ENCODE peak calls at places on chromosome 18, in six cellular contexts. One of them, this sample, is unnamed. For H3K36me3, the result is how much of the 10 kb centered on the place peaks cover.

GRCh38 chr18:79169958-79170555 is 100.9 kb downstream of the ATP9B start:
- DNase-seq in neural progenitor cell: no peak
- DNase-seq in ascending aorta: no peak
- DNase-seq in lower lobe of right lung: no peak
- DNase-seq in kidney epithelial cell: no peak
- DNase-seq in tibial nerve: no peak
- DNase-seq in this sample: no peak

GRCh38 chr18:76449110-76449453 is 46.0 kb downstream of the ZNF516 start:
- DNase-seq in lower lobe of right lung: peak
- DNase-seq in neural progenitor cell: no peak
- DNase-seq in ascending aorta: peak
- DNase-seq in tibial nerve: no peak
- DNase-seq in kidney epithelial cell: no peak
- DNase-seq in this sample: no peak

GRCh38 chr18:23932385-23933067 is 82.0 kb upstream of the TTC39C start:
- DNase-seq in ascending aorta: no peak
- DNase-seq in lower lobe of right lung: no peak
- DNase-seq in tibial nerve: no peak
- DNase-seq in neural progenitor cell: no peak
- DNase-seq in kidney epithelial cell: no peak
- DNase-seq in this sample: no peak

GRCh38 chr18:23833714-23834113 is 144.5 kb downstream of the LAMA3 start:
- DNase-seq in kidney epithelial cell: no peak
- DNase-seq in lower lobe of right lung: no peak
- DNase-seq in neural progenitor cell: no peak
- DNase-seq in ascending aorta: no peak
- DNase-seq in tibial nerve: no peak
- DNase-seq in this sample: no peak

GRCh38 chr18:36186461-36187137 is 698 bp upstream of the MOCOS start:
- DNase-seq in kidney epithelial cell: no peak
- DNase-seq in lower lobe of right lung: peak
- DNase-seq in neural progenitor cell: peak
- DNase-seq in tibial nerve: no peak
- DNase-seq in ascending aorta: peak
- DNase-seq in this sample: no peak

GRCh38 chr18:58796205-58796604 is 68.5 kb upstream of the ZNF532 start:
- DNase-seq in tibial nerve: no peak
- DNase-seq in ascending aorta: no peak
- DNase-seq in kidney epithelial cell: no peak
- DNase-seq in neural progenitor cell: no peak
- DNase-seq in lower lobe of right lung: no peak
- DNase-seq in this sample: no peak

GRCh38 chr18:48359626-48360025 is 49.6 kb downstream of the ZBTB7C start:
- DNase-seq in lower lobe of right lung: no peak
- DNase-seq in tibial nerve: no peak
- DNase-seq in kidney epithelial cell: no peak
- DNase-seq in neural progenitor cell: no peak
- DNase-seq in ascending aorta: no peak
- DNase-seq in this sample: no peak

GRCh38 chr18:10757349-10757748 is 231.5 kb downstream of the NAPG start:
- DNase-seq in kidney epithelial cell: no peak
- DNase-seq in lower lobe of right lung: no peak
- DNase-seq in ascending aorta: no peak
- DNase-seq in neural progenitor cell: no peak
- DNase-seq in tibial nerve: no peak
- DNase-seq in this sample: no peak

GRCh38 chr18:3970929-3971328 is 484.2 kb downstream of the DLGAP1 start:
- DNase-seq in ascending aorta: no peak
- DNase-seq in lower lobe of right lung: no peak
- DNase-seq in neural progenitor cell: no peak
- DNase-seq in tibial nerve: no peak
- DNase-seq in kidney epithelial cell: no peak
- DNase-seq in this sample: no peak

GRCh38 chr18:2961828-2962227 is 51.1 kb downstream of the LPIN2 start:
- DNase-seq in neural progenitor cell: no peak
- DNase-seq in tibial nerve: no peak
- DNase-seq in kidney epithelial cell: no peak
- DNase-seq in lower lobe of right lung: no peak
- DNase-seq in ascending aorta: no peak
- DNase-seq in this sample: no peak

GRCh38 chr18:62258093-62258492 is 67.0 kb upstream of the TNFRSF11A start:
- DNase-seq in neural progenitor cell: no peak
- DNase-seq in kidney epithelial cell: no peak
- DNase-seq in ascending aorta: no peak
- DNase-seq in tibial nerve: no peak
- DNase-seq in lower lobe of right lung: no peak
- DNase-seq in this sample: no peak

GRCh38 chr18:75208836-75209128 is 157 bp downstream of the PTGR3 start:
- DNase-seq in tibial nerve: no peak
- DNase-seq in neural progenitor cell: no peak
- DNase-seq in kidney epithelial cell: no peak
- DNase-seq in ascending aorta: peak
- DNase-seq in lower lobe of right lung: no peak
- DNase-seq in this sample: no peak

GRCh38 chr18:37565138-37565984 is at the start of gene CELF4:
- DNase-seq in tibial nerve: no peak
- DNase-seq in lower lobe of right lung: no peak
- DNase-seq in kidney epithelial cell: no peak
- DNase-seq in ascending aorta: no peak
- DNase-seq in neural progenitor cell: peak
- DNase-seq in this sample: no peak

GRCh38 chr18:36305375-36305774 is 7.9 kb downstream of the FHOD3 start:
- DNase-seq in neural progenitor cell: no peak
- DNase-seq in lower lobe of right lung: no peak
- DNase-seq in tibial nerve: no peak
- DNase-seq in kidney epithelial cell: no peak
- DNase-seq in ascending aorta: no peak
- DNase-seq in this sample: no peak

DNA sequence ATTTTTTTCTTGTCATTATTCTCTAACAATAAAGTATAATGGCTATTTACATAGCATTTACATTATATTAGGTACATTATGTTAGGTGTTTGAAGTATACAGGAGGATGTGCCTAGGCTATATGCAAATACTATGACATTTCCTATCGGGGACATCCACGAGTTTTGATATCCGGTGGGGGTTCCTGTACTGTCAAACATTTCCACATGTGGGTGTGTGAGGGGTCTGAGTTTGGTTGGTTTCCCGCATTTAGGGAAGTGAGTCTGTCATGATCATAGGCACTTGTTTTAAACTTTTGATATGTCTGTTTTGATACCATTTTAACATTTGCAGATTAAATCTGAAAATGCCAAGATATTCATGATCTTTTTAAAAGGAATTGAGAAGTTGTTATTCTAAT is 76.0 kb downstream of the CEP192 start:
- DNase-seq in lower lobe of right lung: no peak
- DNase-seq in neural progenitor cell: no peak
- DNase-seq in tibial nerve: no peak
- DNase-seq in ascending aorta: no peak
- DNase-seq in kidney epithelial cell: no peak
- DNase-seq in this sample: no peak
- H3K36me3 ChIP-seq in lower lobe of right lung: half or more
- H3K36me3 ChIP-seq in neural progenitor cell: under half
- H3K36me3 ChIP-seq in tibial nerve: under half
- H3K36me3 ChIP-seq in ascending aorta: half or more
- H3K36me3 ChIP-seq in kidney epithelial cell: under half
- H3K36me3 ChIP-seq in this sample: half or more

GRCh38 chr18:12328179-12328823 is 20.3 kb downstream of the TUBB6 start:
- DNase-seq in tibial nerve: no peak
- DNase-seq in neural progenitor cell: no peak
- DNase-seq in ascending aorta: peak
- DNase-seq in kidney epithelial cell: no peak
- DNase-seq in lower lobe of right lung: no peak
- DNase-seq in this sample: no peak

GRCh38 chr18:12325726-12326245 is 17.7 kb downstream of the TUBB6 start:
- DNase-seq in neural progenitor cell: no peak
- DNase-seq in ascending aorta: no peak
- DNase-seq in tibial nerve: no peak
- DNase-seq in kidney epithelial cell: no peak
- DNase-seq in lower lobe of right lung: no peak
- DNase-seq in this sample: no peak

GRCh38 chr18:12324991-12325725 is 17.1 kb downstream of the TUBB6 start:
- DNase-seq in tibial nerve: no peak
- DNase-seq in lower lobe of right lung: no peak
- DNase-seq in ascending aorta: peak
- DNase-seq in kidney epithelial cell: no peak
- DNase-seq in neural progenitor cell: no peak
- DNase-seq in this sample: no peak

GRCh38 chr18:12327510-12328178 is 19.6 kb downstream of the TUBB6 start:
- DNase-seq in ascending aorta: peak
- DNase-seq in kidney epithelial cell: no peak
- DNase-seq in neural progenitor cell: peak
- DNase-seq in tibial nerve: peak
- DNase-seq in lower lobe of right lung: peak
- DNase-seq in this sample: peak

DNA sequence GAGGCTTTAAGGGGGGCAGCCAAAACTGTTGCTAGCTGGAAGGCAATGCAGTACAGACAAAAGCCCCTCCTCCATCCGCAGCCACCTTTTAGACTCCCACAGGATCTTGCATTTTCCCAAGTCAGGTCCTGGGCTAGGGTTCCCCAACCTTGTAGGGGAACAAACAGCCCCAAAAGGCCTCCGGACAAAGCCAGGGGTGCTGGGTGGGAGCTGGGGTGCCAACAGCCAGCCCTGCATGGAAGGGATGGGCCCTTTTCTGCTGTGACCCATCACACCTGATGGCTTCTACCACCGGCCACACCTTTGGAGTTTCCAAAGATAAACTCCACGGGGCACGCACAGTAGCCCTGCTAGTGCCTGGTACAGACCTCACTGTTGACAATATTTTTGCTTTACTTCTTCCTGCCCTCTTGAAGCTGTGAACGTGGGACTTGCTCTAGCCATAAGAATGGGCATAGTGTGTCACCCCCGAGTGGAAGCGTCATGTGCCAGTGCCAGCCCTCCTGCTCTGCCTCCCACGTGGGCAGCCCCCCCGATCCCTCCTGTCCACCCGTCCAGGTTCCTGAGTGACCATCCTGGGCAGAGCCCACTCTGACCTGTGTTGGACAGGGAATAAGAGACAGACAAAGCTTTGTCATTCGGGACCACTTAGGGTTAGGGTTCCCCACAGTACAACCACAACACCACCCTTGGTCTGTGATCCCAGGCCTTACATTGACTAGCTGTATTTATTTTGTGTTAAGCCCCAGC is 18.8 kb downstream of the TUBB6 start:
- DNase-seq in kidney epithelial cell: no peak
- DNase-seq in tibial nerve: no peak
- DNase-seq in neural progenitor cell: no peak
- DNase-seq in lower lobe of right lung: no peak
- DNase-seq in ascending aorta: no peak
- DNase-seq in this sample: no peak
- H3K36me3 ChIP-seq in kidney epithelial cell: under half
- H3K36me3 ChIP-seq in tibial nerve: under half
- H3K36me3 ChIP-seq in neural progenitor cell: under half
- H3K36me3 ChIP-seq in lower lobe of right lung: half or more
- H3K36me3 ChIP-seq in ascending aorta: half or more
- H3K36me3 ChIP-seq in this sample: half or more

DNA sequence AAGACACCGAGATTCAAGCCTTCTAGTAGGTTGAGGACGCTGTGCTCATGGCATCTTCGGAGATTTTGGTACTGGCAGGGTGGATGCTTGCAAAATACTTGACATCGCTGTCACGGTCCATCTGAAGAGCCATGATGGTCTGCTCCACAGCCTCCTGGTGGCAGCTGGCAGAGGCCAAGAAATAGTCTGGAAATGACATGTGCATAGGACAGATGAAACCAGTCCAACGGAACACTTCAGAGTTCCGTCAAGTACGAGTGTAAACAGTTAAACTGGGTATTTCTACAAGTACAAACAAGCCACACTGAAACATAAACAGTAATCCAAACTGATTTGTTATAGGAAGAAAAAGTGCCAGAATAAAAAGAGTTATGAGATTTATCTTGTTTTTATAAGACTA is 66.6 kb downstream of the PPP4R1 start:
- DNase-seq in neural progenitor cell: no peak
- DNase-seq in kidney epithelial cell: no peak
- DNase-seq in tibial nerve: no peak
- DNase-seq in lower lobe of right lung: no peak
- DNase-seq in ascending aorta: no peak
- DNase-seq in this sample: no peak
- H3K36me3 ChIP-seq in neural progenitor cell: under half
- H3K36me3 ChIP-seq in kidney epithelial cell: under half
- H3K36me3 ChIP-seq in tibial nerve: under half
- H3K36me3 ChIP-seq in lower lobe of right lung: half or more
- H3K36me3 ChIP-seq in ascending aorta: half or more
- H3K36me3 ChIP-seq in this sample: half or more

GRCh38 chr18:13107074-13107473 is 111.5 kb upstream of the LDLRAD4 start:
- DNase-seq in ascending aorta: no peak
- DNase-seq in neural progenitor cell: no peak
- DNase-seq in kidney epithelial cell: no peak
- DNase-seq in tibial nerve: no peak
- DNase-seq in lower lobe of right lung: no peak
- DNase-seq in this sample: no peak

GRCh38 chr18:13105059-13105458 is 113.5 kb upstream of the LDLRAD4 start:
- DNase-seq in ascending aorta: no peak
- DNase-seq in lower lobe of right lung: no peak
- DNase-seq in tibial nerve: no peak
- DNase-seq in kidney epithelial cell: no peak
- DNase-seq in neural progenitor cell: no peak
- DNase-seq in this sample: no peak

GRCh38 chr18:13108330-13108729 is 110.2 kb upstream of the LDLRAD4 start:
- DNase-seq in neural progenitor cell: no peak
- DNase-seq in kidney epithelial cell: no peak
- DNase-seq in lower lobe of right lung: no peak
- DNase-seq in tibial nerve: no peak
- DNase-seq in ascending aorta: no peak
- DNase-seq in this sample: no peak

GRCh38 chr18:13112982-13113381 is 105.6 kb upstream of the LDLRAD4 start:
- DNase-seq in ascending aorta: no peak
- DNase-seq in kidney epithelial cell: peak
- DNase-seq in neural progenitor cell: peak
- DNase-seq in lower lobe of right lung: no peak
- DNase-seq in tibial nerve: no peak
- DNase-seq in this sample: no peak

GRCh38 chr18:13110559-13110958 is 108.0 kb upstream of the LDLRAD4 start:
- DNase-seq in ascending aorta: no peak
- DNase-seq in lower lobe of right lung: no peak
- DNase-seq in neural progenitor cell: no peak
- DNase-seq in tibial nerve: no peak
- DNase-seq in kidney epithelial cell: no peak
- DNase-seq in this sample: no peak
- H3K36me3 ChIP-seq in ascending aorta: under half
- H3K36me3 ChIP-seq in lower lobe of right lung: half or more
- H3K36me3 ChIP-seq in neural progenitor cell: under half
- H3K36me3 ChIP-seq in tibial nerve: under half
- H3K36me3 ChIP-seq in kidney epithelial cell: under half
- H3K36me3 ChIP-seq in this sample: half or more

DNA sequence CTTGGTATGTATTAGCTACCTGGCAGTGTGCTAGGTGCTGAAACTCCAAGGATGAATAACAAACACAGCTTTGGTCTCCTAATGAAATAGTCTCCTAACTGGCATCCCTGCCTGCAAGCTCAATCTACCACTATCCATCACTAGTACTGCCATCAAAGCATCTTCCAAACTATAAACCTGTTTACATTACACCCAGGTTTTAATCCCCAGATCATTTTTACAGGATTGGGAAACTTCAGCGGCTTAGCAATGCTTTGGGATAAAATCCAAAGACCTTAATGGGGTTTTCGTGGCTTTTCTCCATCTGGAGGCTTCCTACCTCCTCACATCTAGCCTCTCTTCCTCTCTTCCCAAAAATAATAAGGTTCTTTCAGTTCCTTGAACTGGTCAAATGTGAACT is 92.2 kb upstream of the SETBP1 start:
- DNase-seq in ascending aorta: no peak
- DNase-seq in lower lobe of right lung: no peak
- DNase-seq in tibial nerve: no peak
- DNase-seq in neural progenitor cell: no peak
- DNase-seq in kidney epithelial cell: no peak
- DNase-seq in this sample: no peak
- H3K36me3 ChIP-seq in ascending aorta: under half
- H3K36me3 ChIP-seq in lower lobe of right lung: under half
- H3K36me3 ChIP-seq in tibial nerve: under half
- H3K36me3 ChIP-seq in neural progenitor cell: under half
- H3K36me3 ChIP-seq in kidney epithelial cell: under half
- H3K36me3 ChIP-seq in this sample: under half